ENCODE peak calls at places on chromosomes 1 and 21, in ten cellular contexts. One of them, this sample, is unnamed.

GRCh38 chr1:245671349-245671748 is 516.6 kb downstream of the KIF26B start:
- DNase-seq in coronary artery: no peak
- DNase-seq in cerebellar cortex: no peak
- DNase-seq in NCI-H1436 treated with DMSO at 0.1 percent for 48 hours: no peak
- DNase-seq in pancreas: no peak
- DNase-seq in PC-9: no peak
- DNase-seq in adipocyte: no peak
- DNase-seq in cerebellum: no peak
- DNase-seq in foreskin fibroblast: no peak
- DNase-seq in T follicular helper cell: no peak
- DNase-seq in this sample: no peak

GRCh38 chr1:77546890-77547289 is 135.6 kb downstream of the ZZZ3 start:
- DNase-seq in coronary artery: no peak
- DNase-seq in cerebellar cortex: no peak
- DNase-seq in NCI-H1436 treated with DMSO at 0.1 percent for 48 hours: no peak
- DNase-seq in pancreas: no peak
- DNase-seq in PC-9: no peak
- DNase-seq in adipocyte: no peak
- DNase-seq in cerebellum: no peak
- DNase-seq in foreskin fibroblast: no peak
- DNase-seq in T follicular helper cell: no peak
- DNase-seq in this sample: no peak

GRCh38 chr1:110011527-110012041 is 22.8 kb upstream of the STRIP1 start:
- DNase-seq in coronary artery: no peak
- DNase-seq in cerebellar cortex: peak
- DNase-seq in NCI-H1436 treated with DMSO at 0.1 percent for 48 hours: no peak
- DNase-seq in pancreas: no peak
- DNase-seq in PC-9: peak
- DNase-seq in adipocyte: peak
- DNase-seq in cerebellum: peak
- DNase-seq in foreskin fibroblast: no peak
- DNase-seq in T follicular helper cell: no peak
- DNase-seq in this sample: no peak

GRCh38 chr1:11961230-11961629 is 19.0 kb upstream of the MFN2 start:
- DNase-seq in coronary artery: no peak
- DNase-seq in cerebellar cortex: no peak
- DNase-seq in NCI-H1436 treated with DMSO at 0.1 percent for 48 hours: no peak
- DNase-seq in pancreas: no peak
- DNase-seq in PC-9: no peak
- DNase-seq in adipocyte: peak
- DNase-seq in cerebellum: no peak
- DNase-seq in foreskin fibroblast: peak
- DNase-seq in T follicular helper cell: no peak
- DNase-seq in this sample: no peak

GRCh38 chr21:42313501-42313969 is 1.7 kb downstream of the TFF3 start:
- DNase-seq in coronary artery: peak
- DNase-seq in cerebellar cortex: no peak
- DNase-seq in NCI-H1436 treated with DMSO at 0.1 percent for 48 hours: no peak
- DNase-seq in pancreas: no peak
- DNase-seq in PC-9: no peak
- DNase-seq in adipocyte: no peak
- DNase-seq in cerebellum: no peak
- DNase-seq in foreskin fibroblast: no peak
- DNase-seq in T follicular helper cell: no peak
- DNase-seq in this sample: no peak

GRCh38 chr1:113401728-113402127 is 11.4 kb downstream of the MAGI3 start:
- DNase-seq in coronary artery: no peak
- DNase-seq in cerebellar cortex: no peak
- DNase-seq in NCI-H1436 treated with DMSO at 0.1 percent for 48 hours: no peak
- DNase-seq in pancreas: no peak
- DNase-seq in PC-9: no peak
- DNase-seq in adipocyte: no peak
- DNase-seq in cerebellum: no peak
- DNase-seq in foreskin fibroblast: no peak
- DNase-seq in T follicular helper cell: no peak
- DNase-seq in this sample: no peak

GRCh38 chr21:18617291-18617690 is 213.7 kb upstream of the TMPRSS15 start:
- DNase-seq in coronary artery: no peak
- DNase-seq in cerebellar cortex: no peak
- DNase-seq in NCI-H1436 treated with DMSO at 0.1 percent for 48 hours: no peak
- DNase-seq in pancreas: no peak
- DNase-seq in PC-9: no peak
- DNase-seq in adipocyte: no peak
- DNase-seq in cerebellum: no peak
- DNase-seq in foreskin fibroblast: no peak
- DNase-seq in T follicular helper cell: no peak
- DNase-seq in this sample: no peak

GRCh38 chr1:208374391-208374941 is 130.3 kb upstream of the PLXNA2 start:
- DNase-seq in coronary artery: no peak
- DNase-seq in cerebellar cortex: no peak
- DNase-seq in NCI-H1436 treated with DMSO at 0.1 percent for 48 hours: no peak
- DNase-seq in pancreas: no peak
- DNase-seq in PC-9: no peak
- DNase-seq in adipocyte: no peak
- DNase-seq in cerebellum: no peak
- DNase-seq in foreskin fibroblast: no peak
- DNase-seq in T follicular helper cell: no peak
- DNase-seq in this sample: no peak

GRCh38 chr1:45960930-45961715 is 157.7 kb downstream of the MAST2 start:
- DNase-seq in coronary artery: no peak
- DNase-seq in cerebellar cortex: no peak
- DNase-seq in NCI-H1436 treated with DMSO at 0.1 percent for 48 hours: no peak
- DNase-seq in pancreas: no peak
- DNase-seq in PC-9: no peak
- DNase-seq in adipocyte: no peak
- DNase-seq in cerebellum: no peak
- DNase-seq in foreskin fibroblast: no peak
- DNase-seq in T follicular helper cell: no peak
- DNase-seq in this sample: no peak

GRCh38 chr1:211703812-211704566 is 28.6 kb upstream of the NEK2 start:
- DNase-seq in coronary artery: no peak
- DNase-seq in cerebellar cortex: no peak
- DNase-seq in NCI-H1436 treated with DMSO at 0.1 percent for 48 hours: no peak
- DNase-seq in pancreas: peak
- DNase-seq in PC-9: no peak
- DNase-seq in adipocyte: no peak
- DNase-seq in cerebellum: no peak
- DNase-seq in foreskin fibroblast: no peak
- DNase-seq in T follicular helper cell: no peak
- DNase-seq in this sample: no peak

GRCh38 chr1:235553063-235553675 is 48.9 kb upstream of the B3GALNT2 start:
- DNase-seq in coronary artery: no peak
- DNase-seq in cerebellar cortex: no peak
- DNase-seq in NCI-H1436 treated with DMSO at 0.1 percent for 48 hours: no peak
- DNase-seq in pancreas: no peak
- DNase-seq in PC-9: no peak
- DNase-seq in adipocyte: no peak
- DNase-seq in cerebellum: no peak
- DNase-seq in foreskin fibroblast: no peak
- DNase-seq in T follicular helper cell: no peak
- DNase-seq in this sample: no peak

GRCh38 chr21:37207441-37208009 is 59.6 kb downstream of the VPS26C start:
- DNase-seq in coronary artery: no peak
- DNase-seq in cerebellar cortex: peak
- DNase-seq in NCI-H1436 treated with DMSO at 0.1 percent for 48 hours: no peak
- DNase-seq in pancreas: peak
- DNase-seq in PC-9: peak
- DNase-seq in adipocyte: peak
- DNase-seq in cerebellum: peak
- DNase-seq in foreskin fibroblast: peak
- DNase-seq in T follicular helper cell: no peak
- DNase-seq in this sample: no peak

GRCh38 chr1:66764994-66765578 is 12.8 kb downstream of the DYNLT5 start:
- DNase-seq in coronary artery: no peak
- DNase-seq in cerebellar cortex: peak
- DNase-seq in NCI-H1436 treated with DMSO at 0.1 percent for 48 hours: no peak
- DNase-seq in pancreas: peak
- DNase-seq in PC-9: peak
- DNase-seq in adipocyte: peak
- DNase-seq in cerebellum: peak
- DNase-seq in foreskin fibroblast: peak
- DNase-seq in T follicular helper cell: peak
- DNase-seq in this sample: peak

This sample was measured in heart right ventricle.